ENCODE peak calls at places on chromosomes 6 and 20, in ten cellular contexts. H, W, E, I, U, X, T, A, P and Z are unnamed samples.

GRCh38 chr20:37986873-37987601 is 46.2 kb downstream of the TTI1 start:
- DNase-seq in I (peak), W (peak), P (peak), T (peak), U (peak), X (peak), E (no peak), H (no peak), A (no peak), Z (peak)

GRCh38 chr6:106069478-106069877 is 16.7 kb upstream of the PRDM1 start:
- DNase-seq in I (peak), H (no peak), A (peak), P (peak), W (peak), U (peak), T (peak), E (peak), X (peak), Z (peak)

GRCh38 chr6:104784884-104785283 is 74.8 kb downstream of the HACE1 start:
- DNase-seq in T (peak), E (peak), H (no peak), A (peak), P (no peak), U (peak), X (no peak), W (no peak), I (peak), Z (peak)

GRCh38 chr6:137712587-137712986 is 154.5 kb upstream of the TNFAIP3 start:
- DNase-seq in U (no peak), T (no peak), W (no peak), A (no peak), I (no peak), H (no peak), X (no peak), E (no peak), P (no peak), Z (no peak)

GRCh38 chr6:11810854-11811643 is 32.4 kb upstream of the ADTRP start:
- DNase-seq in I (peak), U (no peak), E (peak), A (no peak), H (no peak), P (no peak), T (peak), X (no peak), W (no peak), Z (peak)

GRCh38 chr6:105194106-105194505 is 14.3 kb upstream of the POPDC3 start:
- DNase-seq in W (no peak), U (no peak), T (no peak), I (no peak), X (no peak), A (no peak), H (no peak), P (no peak), E (no peak), Z (no peak)

GRCh38 chr6:2794171-2794730 is 29.1 kb downstream of the WRNIP1 start:
- DNase-seq in I (no peak), A (peak), X (no peak), P (no peak), T (peak), E (no peak), U (no peak), W (no peak), H (no peak), Z (peak)

GRCh38 chr6:119514355-119514754 is 164.8 kb upstream of the MAN1A1 start:
- DNase-seq in E (no peak), H (no peak), I (no peak), U (no peak), X (no peak), A (no peak), T (no peak), W (no peak), P (no peak), Z (no peak)

GRCh38 chr20:63946986-63947637 is 9.1 kb downstream of the UCKL1 start:
- DNase-seq in E (no peak), P (no peak), T (no peak), W (no peak), X (no peak), U (no peak), I (no peak), H (no peak), A (no peak), Z (no peak)

GRCh38 chr6:167963589-167964057 is 33.8 kb upstream of the KIF25 start:
- DNase-seq in E (no peak), I (no peak), W (peak), U (no peak), H (no peak), P (no peak), A (no peak), T (no peak), X (no peak), Z (no peak)

GRCh38 chr6:144912474-144912873 is 627.3 kb downstream of the UTRN start:
- DNase-seq in P (no peak), H (no peak), I (peak), X (peak), U (no peak), W (no peak), E (peak), A (peak), T (peak), Z (peak)

GRCh38 chr6:161215193-161215592 is 58.7 kb downstream of the AGPAT4 start:
- DNase-seq in T (peak), W (peak), P (no peak), I (peak), H (no peak), A (peak), X (peak), U (no peak), E (no peak), Z (peak)

GRCh38 chr6:160034346-160034930 is 65.6 kb downstream of the IGF2R start:
- DNase-seq in H (no peak), E (no peak), I (no peak), X (no peak), U (no peak), W (no peak), P (no peak), A (no peak), T (no peak), Z (no peak)

GRCh38 chr6:116373940-116374339 is 3.2 kb downstream of the DSE start:
- DNase-seq in P (no peak), E (no peak), H (no peak), U (no peak), X (no peak), W (no peak), T (no peak), I (no peak), A (peak), Z (no peak)

GRCh38 chr20:57476073-57476526 is 48.8 kb downstream of the CTCFL start:
- DNase-seq in H (peak), T (no peak), I (no peak), A (no peak), P (no peak), E (no peak), W (no peak), X (no peak), U (no peak), Z (no peak)

GRCh38 chr6:16982827-16983226 is 119.0 kb upstream of the STMND1 start:
- DNase-seq in U (no peak), P (no peak), I (peak), E (no peak), H (peak), A (peak), T (peak), X (peak), W (no peak), Z (no peak)

GRCh38 chr20:38143646-38144554 is 21.2 kb downstream of the TGM2 start:
- DNase-seq in T (peak), A (peak), U (peak), E (no peak), W (peak), I (peak), X (peak), P (peak), H (no peak), Z (peak)

GRCh38 chr6:47934023-47934422 is 152.2 kb downstream of the OPN5 start:
- DNase-seq in A (no peak), W (no peak), X (no peak), P (no peak), H (no peak), I (no peak), E (peak), U (no peak), T (no peak), Z (no peak)

GRCh38 chr6:125647391-125647790 is 102.0 kb upstream of the HEY2 start:
- DNase-seq in T (no peak), H (no peak), X (no peak), A (no peak), P (no peak), W (no peak), E (no peak), I (no peak), U (no peak), Z (no peak)

GRCh38 chr6:449486-450419 is 58.2 kb downstream of the IRF4 start:
- DNase-seq in A (no peak), P (no peak), I (no peak), H (no peak), E (no peak), W (no peak), T (no peak), U (no peak), X (no peak), Z (no peak)

GRCh38 chr20:25858495-25859425 is 162.1 kb upstream of the ZNF337 start:
- DNase-seq in T (no peak), I (no peak), A (no peak), P (no peak), U (no peak), H (no peak), X (no peak), W (no peak), E (no peak), Z (no peak)

GRCh38 chr6:110544472-110544871 is 68.1 kb upstream of the SLC22A16 start:
- DNase-seq in W (no peak), X (no peak), T (no peak), I (no peak), H (no peak), P (no peak), A (no peak), U (no peak), E (no peak), Z (peak)

GRCh38 chr6:89984926-89985743 is 90.9 kb downstream of the GJA10 start:
- DNase-seq in U (peak), T (peak), W (no peak), E (peak), X (peak), H (no peak), A (peak), I (peak), P (no peak), Z (peak)

GRCh38 chr20:64064145-64064698 is 1.2 kb downstream of the TCEA2 start:
- DNase-seq in I (no peak), U (no peak), A (peak), P (peak), X (peak), E (no peak), T (peak), W (no peak), H (no peak), Z (peak)

GRCh38 chr6:137637161-137637560 is 143.0 kb upstream of the OLIG3 start:
- DNase-seq in W (peak), T (peak), A (peak), P (no peak), X (peak), E (peak), H (peak), U (no peak), I (peak), Z (peak)

GRCh38 chr20:35291654-35292503 is at the start of gene FAM83C:
- DNase-seq in H (no peak), I (no peak), T (no peak), W (no peak), A (no peak), E (no peak), P (no peak), U (no peak), X (no peak), Z (no peak)

GRCh38 chr6:39087197-39087596 is 27.8 kb downstream of the SAYSD1 start:
- DNase-seq in E (no peak), W (no peak), U (no peak), X (no peak), P (no peak), I (no peak), H (no peak), A (no peak), T (no peak), Z (no peak)

GRCh38 chr6:39090036-39090435 is 24.9 kb downstream of the SAYSD1 start:
- DNase-seq in H (no peak), A (no peak), U (no peak), X (no peak), T (no peak), W (no peak), E (no peak), I (no peak), P (no peak), Z (no peak)

GRCh38 chr6:39086711-39087110 is 28.3 kb downstream of the SAYSD1 start:
- DNase-seq in W (no peak), A (no peak), I (no peak), U (no peak), T (no peak), P (no peak), H (no peak), E (no peak), X (no peak), Z (no peak)

GRCh38 chr6:39086294-39086693 is 28.7 kb downstream of the SAYSD1 start:
- DNase-seq in X (no peak), U (no peak), H (peak), E (no peak), W (no peak), I (no peak), A (no peak), P (no peak), T (no peak), Z (no peak)

DNA sequence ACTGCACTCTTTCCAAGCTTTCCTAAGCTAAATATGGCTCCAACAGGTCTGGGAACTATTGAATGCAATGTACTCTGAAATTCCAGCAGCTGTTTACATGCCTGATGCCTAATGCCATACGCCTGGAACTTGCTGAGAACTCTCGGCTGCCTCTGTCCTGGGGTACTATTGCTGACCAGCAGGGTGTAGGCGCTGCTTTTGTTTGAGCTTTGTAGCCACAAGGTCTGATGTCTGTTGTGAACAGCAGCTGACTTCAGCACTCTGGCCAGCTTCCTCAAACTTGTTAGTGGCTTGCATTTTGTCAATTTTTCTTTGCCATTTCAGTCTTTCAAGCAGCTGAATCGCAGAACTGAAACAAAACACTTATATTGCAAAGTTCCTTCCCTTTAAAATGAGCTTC is 26.7 kb downstream of the SAYSD1 start:
- DNase-seq in E (no peak), P (peak), X (peak), U (no peak), A (peak), W (peak), I (peak), T (peak), H (peak), Z (peak)
- TF ChIP-seq CTCF in E (peak), P (no peak), X (peak), U (peak), A (peak), W (peak), I (peak), T (peak), H (peak), Z (peak)

GRCh38 chr6:41528409-41528963 is 17.7 kb upstream of the FOXP4 start:
- DNase-seq in E (no peak), T (no peak), A (no peak), I (no peak), U (no peak), X (no peak), W (no peak), P (no peak), H (no peak), Z (no peak)
- H3K4me3 ChIP-seq in E (no peak), T (no peak), A (no peak), I (no peak), U (no peak), X (no peak), W (peak), P (no peak), H (no peak), Z (no peak)

GRCh38 chr6:166008441-166009369 is 158.9 kb downstream of the TBXT start:
- DNase-seq in E (peak), P (no peak), H (no peak), T (peak), I (peak), A (no peak), U (peak), W (no peak), X (peak), Z (peak)
- TF ChIP-seq CTCF in E (peak), P (no peak), H (no peak), T (peak), I (no peak), A (no peak), U (no peak), W (no peak), X (no peak), Z (peak)

GRCh38 chr20:45061244-45061643 is 39.7 kb downstream of the KCNS1 start:
- DNase-seq in T (peak), U (no peak), E (peak), W (no peak), X (peak), P (no peak), A (peak), I (peak), H (no peak), Z (peak)

GRCh38 chr20:45058168-45058850 is 42.6 kb downstream of the KCNS1 start:
- DNase-seq in X (no peak), A (no peak), I (no peak), W (no peak), P (no peak), E (no peak), U (no peak), H (no peak), T (no peak), Z (no peak)

GRCh38 chr20:45056473-45057148 is 44.3 kb downstream of the KCNS1 start:
- DNase-seq in X (no peak), E (no peak), I (no peak), P (peak), T (no peak), W (no peak), U (no peak), A (no peak), H (no peak), Z (no peak)

GRCh38 chr20:45059022-45059728 is 41.8 kb downstream of the KCNS1 start:
- DNase-seq in H (no peak), A (peak), T (peak), I (peak), U (no peak), W (no peak), P (no peak), E (no peak), X (peak), Z (peak)

GRCh38 chr20:45060341-45060740 is 40.6 kb downstream of the KCNS1 start:
- DNase-seq in T (no peak), E (no peak), I (no peak), X (no peak), H (no peak), U (no peak), A (no peak), P (no peak), W (no peak), Z (no peak)
- H3K4me3 ChIP-seq in T (no peak), E (no peak), I (no peak), X (no peak), H (no peak), U (no peak), A (no peak), P (no peak), W (no peak), Z (no peak)

GRCh38 chr6:18339599-18339998 is 47.6 kb upstream of the RNF144B start:
- DNase-seq in H (no peak), W (no peak), T (no peak), X (no peak), U (no peak), A (no peak), P (no peak), I (no peak), E (no peak), Z (no peak)
- TF ChIP-seq CTCF in H (no peak), W (no peak), T (no peak), X (no peak), U (no peak), A (no peak), P (no peak), I (no peak), E (no peak), Z (no peak)

GRCh38 chr6:32637219-32637880 is at the start of gene HLA-DQA1:
- DNase-seq in T (no peak), U (no peak), P (no peak), I (no peak), W (no peak), A (no peak), H (peak), X (no peak), E (no peak), Z (no peak)
- H3K4me3 ChIP-seq in T (no peak), U (no peak), P (no peak), I (no peak), W (no peak), A (no peak), H (peak), X (no peak), E (no peak), Z (no peak)

GRCh38 chr6:5871296-5871695 is 135.4 kb downstream of the NRN1 start:
- DNase-seq in T (no peak), U (no peak), P (no peak), I (no peak), A (no peak), H (peak), E (no peak), W (no peak), X (no peak), Z (no peak)
- TF ChIP-seq CTCF in T (no peak), U (no peak), P (no peak), I (no peak), A (no peak), H (no peak), E (no peak), W (no peak), X (no peak), Z (no peak)

GRCh38 chr20:58896820-58897219 is 44.3 kb downstream of the GNAS start:
- DNase-seq in U (no peak), W (no peak), P (no peak), X (no peak), I (no peak), E (no peak), H (no peak), T (no peak), A (no peak), Z (no peak)

GRCh38 chr20:58897493-58897892 is 45.0 kb downstream of the GNAS start:
- DNase-seq in T (no peak), U (no peak), I (no peak), X (no peak), P (no peak), A (no peak), W (no peak), H (no peak), E (no peak), Z (no peak)

GRCh38 chr20:58895099-58895795 is 42.7 kb downstream of the GNAS start:
- DNase-seq in A (no peak), T (no peak), U (no peak), E (no peak), X (no peak), I (no peak), H (no peak), W (no peak), P (no peak), Z (no peak)

GRCh38 chr20:58894652-58895051 is 42.1 kb downstream of the GNAS start:
- DNase-seq in U (no peak), E (no peak), P (no peak), H (no peak), I (no peak), A (no peak), X (no peak), T (no peak), W (no peak), Z (no peak)

DNA sequence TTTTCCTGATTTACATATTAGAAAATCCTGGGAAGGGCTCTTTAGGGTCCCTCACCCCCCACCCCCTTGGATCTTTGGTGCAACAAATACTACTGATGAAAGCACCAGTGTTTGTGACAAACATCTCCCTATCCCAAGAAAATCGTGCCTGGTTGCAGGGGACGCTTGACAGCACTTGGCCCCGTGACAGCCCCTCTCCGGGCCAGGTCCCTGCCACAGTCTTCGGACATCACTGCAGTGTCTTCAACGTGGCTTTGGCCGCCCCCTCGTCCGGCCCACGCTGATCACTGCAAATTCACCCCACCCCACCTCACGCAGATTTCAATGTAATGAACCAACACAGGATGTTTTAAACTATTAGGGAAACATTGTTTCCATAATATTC is 43.3 kb downstream of the GNAS start:
- DNase-seq in P (no peak), T (no peak), U (no peak), W (no peak), E (no peak), X (no peak), A (no peak), H (no peak), I (no peak), Z (no peak)
- H3K4me3 ChIP-seq in P (no peak), T (no peak), U (peak), W (no peak), E (no peak), X (peak), A (no peak), H (no peak), I (peak), Z (peak)

GRCh38 chr6:5763871-5764270 is 242.9 kb downstream of the NRN1 start:
- DNase-seq in E (no peak), W (no peak), H (no peak), A (no peak), X (no peak), P (no peak), I (no peak), U (no peak), T (peak), Z (no peak)

GRCh38 chr6:5764401-5764955 is 242.2 kb downstream of the NRN1 start:
- DNase-seq in A (no peak), U (no peak), H (peak), I (no peak), X (peak), E (no peak), T (peak), W (no peak), P (no peak), Z (no peak)

GRCh38 chr6:5765141-5765760 is 241.5 kb downstream of the NRN1 start:
- DNase-seq in H (no peak), I (no peak), U (no peak), W (no peak), A (no peak), T (no peak), P (no peak), X (no peak), E (no peak), Z (no peak)

GRCh38 chr6:5767471-5767870 is 239.3 kb downstream of the NRN1 start:
- DNase-seq in P (no peak), W (no peak), U (no peak), H (no peak), X (no peak), A (no peak), I (no peak), E (no peak), T (no peak), Z (no peak)

DNA sequence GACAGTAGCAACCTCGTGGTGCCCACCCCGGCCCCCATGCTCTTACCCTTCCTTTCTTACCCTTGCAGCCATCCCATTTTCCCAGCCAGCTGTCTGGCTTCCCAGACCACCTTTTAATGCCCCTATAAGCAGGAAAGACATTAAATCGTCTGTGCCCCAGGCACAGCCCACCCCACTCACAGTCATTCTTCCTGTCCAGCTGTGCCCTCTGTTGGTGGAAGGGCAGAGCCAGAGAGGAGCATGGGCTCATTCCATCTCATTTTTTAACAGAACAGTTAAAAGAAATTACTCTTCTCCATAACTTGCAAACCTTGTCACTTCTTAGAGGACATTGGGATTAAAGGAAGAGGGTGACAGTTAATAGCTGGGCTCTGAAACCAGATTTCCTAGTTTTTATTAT is 240.5 kb downstream of the NRN1 start:
- DNase-seq in X (no peak), U (peak), T (no peak), P (no peak), W (no peak), A (no peak), I (no peak), H (no peak), E (peak), Z (no peak)
- TF ChIP-seq CTCF in X (peak), U (peak), T (peak), P (no peak), W (peak), A (peak), I (peak), H (no peak), E (peak), Z (peak)